ENCODE peak calls at places on chromosome 14, in eight cellular contexts. Z is A549; G is effector memory CD4-positive, alpha-beta T cell; M is fibroblast of lung; O is AG09309; T is bronchial epithelial cell; N is astrocyte of the cerebellum; I is GM12865. X is an unnamed sample.

GRCh38 chr14:68951800-68952540 is 27.1 kb downstream of the ACTN1 start:
- DNase-seq in Z (no peak), G (no peak), M (no peak), O (no peak), T (peak), N (no peak), I (no peak), X (no peak)

GRCh38 chr14:99589031-99589441 is 15.0 kb downstream of the CCDC85C start:
- DNase-seq in Z (no peak), G (no peak), M (peak), O (no peak), T (no peak), N (no peak), I (no peak), X (peak)

GRCh38 chr14:61502459-61503093 is 181.2 kb downstream of the PRKCH start:
- DNase-seq in Z (no peak), G (no peak), M (peak), O (no peak), T (peak), N (no peak), I (peak), X (no peak)

GRCh38 chr14:43687866-43688265 is 819.2 kb downstream of the FSCB start:
- DNase-seq in Z (peak), G (no peak), M (peak), O (peak), T (peak), N (peak), I (no peak), X (no peak)

GRCh38 chr14:99028041-99028440 is 244.0 kb downstream of the BCL11B start:
- DNase-seq in Z (no peak), G (no peak), M (no peak), O (no peak), T (no peak), N (no peak), I (no peak), X (no peak)

GRCh38 chr14:104730504-104730903 is 6.5 kb downstream of the ADSS1 start:
- DNase-seq in Z (no peak), G (no peak), M (no peak), O (no peak), T (no peak), N (no peak), I (no peak), X (no peak)

GRCh38 chr14:68444449-68445168 is 348.3 kb downstream of the ZFP36L1 start:
- DNase-seq in Z (no peak), G (no peak), M (peak), O (no peak), T (no peak), N (peak), I (no peak), X (peak)

GRCh38 chr14:98010791-98011190 is 1213.6 kb downstream of the VRK1 start:
- DNase-seq in Z (no peak), G (no peak), M (no peak), O (no peak), T (no peak), N (no peak), I (no peak), X (no peak)

DNA sequence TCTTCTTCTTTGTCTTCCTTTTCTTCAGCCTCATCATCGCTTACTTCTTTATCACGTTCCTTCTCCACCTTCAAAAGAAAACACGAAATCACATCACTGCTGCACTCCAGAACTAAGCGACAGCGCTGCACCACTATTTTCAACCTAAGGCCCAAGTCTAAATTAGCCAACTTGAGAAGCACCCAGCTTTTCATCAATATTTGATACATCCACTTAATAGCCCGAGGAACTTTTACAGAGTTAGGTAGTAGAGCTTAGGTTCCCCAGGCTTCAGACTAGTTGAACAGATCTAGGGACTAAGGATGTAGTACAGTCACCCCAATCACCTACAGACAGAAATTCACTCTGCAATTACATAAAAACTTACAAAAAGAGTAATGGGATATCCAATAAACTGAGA is 1.9 kb downstream of the HSP90AA1 start:
- DNase-seq in Z (no peak), G (no peak), M (no peak), O (no peak), T (no peak), N (no peak), I (no peak), X (no peak)
- H3K4me3 ChIP-seq in Z (peak), G (no peak), M (peak), O (no peak), T (no peak), N (peak), I (peak), X (peak)

DNA sequence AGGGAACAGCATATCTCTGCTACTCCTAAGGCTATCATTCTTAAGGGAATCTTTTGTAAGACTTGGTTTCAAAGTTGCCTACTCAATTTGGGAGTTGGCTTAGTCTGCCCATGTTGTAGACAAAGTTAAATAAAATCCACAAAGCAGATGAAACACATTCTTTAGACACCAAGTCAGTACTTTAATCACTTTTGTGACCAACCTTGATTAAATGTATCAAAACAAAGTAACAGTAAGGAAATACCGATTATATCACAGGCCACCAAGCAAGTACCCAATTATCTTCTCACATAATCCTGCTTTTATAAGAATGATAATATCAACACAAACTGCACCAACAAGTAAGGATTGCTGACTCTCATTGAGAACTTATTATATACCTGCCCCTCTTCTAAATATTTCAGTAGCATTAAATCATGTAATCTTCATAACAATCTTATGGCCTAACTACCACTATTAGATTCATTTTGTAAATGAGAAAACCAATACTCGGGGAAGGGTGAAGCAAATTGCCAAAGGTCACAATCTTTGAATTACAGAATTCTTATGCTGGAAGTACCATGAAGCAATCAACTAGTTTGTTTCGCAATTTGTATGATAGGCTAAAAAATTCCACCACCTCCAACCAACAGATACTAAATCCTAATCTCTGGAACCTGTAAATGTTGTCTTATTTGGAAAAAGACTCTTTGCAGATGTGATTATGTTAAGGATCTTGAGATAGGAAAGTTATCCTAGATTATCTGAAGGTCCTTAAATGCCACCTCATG is 12.6 kb upstream of the DIO2 start:
- DNase-seq in Z (no peak), G (no peak), M (peak), O (no peak), T (no peak), N (no peak), I (no peak), X (no peak)
- H3K4me3 ChIP-seq in Z (no peak), G (no peak), M (no peak), O (no peak), T (no peak), N (no peak), I (no peak), X (no peak)

GRCh38 chr14:55136868-55137785 is 8.1 kb downstream of the LGALS3 start:
- DNase-seq in Z (no peak), G (no peak), M (peak), O (peak), T (no peak), N (peak), I (no peak), X (no peak)
- H3K4me3 ChIP-seq in Z (no peak), G (no peak), M (no peak), O (no peak), T (no peak), N (no peak), I (no peak), X (no peak)

GRCh38 chr14:39264057-39264456 is 30.3 kb downstream of the MIA2 start:
- DNase-seq in Z (no peak), G (no peak), M (no peak), O (no peak), T (no peak), N (no peak), I (no peak), X (no peak)
- H3K4me3 ChIP-seq in Z (no peak), G (no peak), M (no peak), O (no peak), T (no peak), N (no peak), I (no peak), X (no peak)

X was measured in Jurkat, Clone E6-1.